ENCODE peak calls at places on chromosomes 1 and 21, in six cellular contexts. F, J, H, G, T and P are unnamed samples.
A peak's percentile ranks its signal among the peaks of the same experiment; 100 is the strongest.

GRCh38 chr1:21703318-21703963 is 34.3 kb upstream of the RAP1GAP start:
- DNase-seq in T (no peak), H (no peak), G (peak; percentile 7), F (no peak), J (no peak), P (no peak)

GRCh38 chr21:37763298-37763697 is 153.0 kb downstream of the KCNJ6 start:
- DNase-seq in F (no peak), H (no peak), G (no peak), J (no peak), T (no peak), P (no peak)

GRCh38 chr1:168304865-168305264 is 24.2 kb downstream of the TBX19 start:
- DNase-seq in F (no peak), J (no peak), H (no peak), T (no peak), G (no peak), P (no peak)

GRCh38 chr1:47384083-47384482 is 32.0 kb upstream of the FOXE3 start:
- DNase-seq in H (no peak), T (no peak), G (no peak), F (no peak), J (no peak), P (no peak)

GRCh38 chr1:152448095-152448494 is 34.0 kb upstream of the CRNN start:
- DNase-seq in F (no peak), H (no peak), J (no peak), T (no peak), G (no peak), P (no peak)

GRCh38 chr1:48051466-48052126 is 54.4 kb upstream of the TRABD2B start:
- DNase-seq in T (no peak), F (no peak), H (no peak), J (no peak), G (no peak), P (no peak)

GRCh38 chr1:189429610-189430009 is 1048.1 kb downstream of the BRINP3 start:
- DNase-seq in J (peak; percentile 18), F (no peak), T (no peak), H (peak; percentile 1), G (peak; percentile 37), P (no peak)

GRCh38 chr1:54355931-54356679 is 50.1 kb downstream of the SSBP3 start:
- DNase-seq in F (no peak), T (no peak), G (no peak), J (peak; percentile 38), H (peak; percentile 39), P (no peak)

GRCh38 chr1:229941160-229941559 is 125.9 kb upstream of the GALNT2 start:
- DNase-seq in F (no peak), G (no peak), T (no peak), H (no peak), J (no peak), P (no peak)

GRCh38 chr1:186183219-186183618 is 191.8 kb downstream of the TPR start:
- DNase-seq in T (no peak), J (no peak), H (no peak), G (no peak), F (no peak), P (peak; percentile 26)

GRCh38 chr1:230641346-230641745 is 935 bp upstream of the COG2 start:
- DNase-seq in F (no peak), J (no peak), T (no peak), G (no peak), H (no peak), P (no peak)

GRCh38 chr1:13661539-13661938 is 38.4 kb upstream of the PRDM2 start:
- DNase-seq in J (no peak), F (no peak), G (no peak), T (no peak), H (no peak), P (no peak)

GRCh38 chr1:33348676-33349080 is 27.8 kb upstream of the A3GALT2 start:
- DNase-seq in T (no peak), J (no peak), F (peak; percentile 8), H (no peak), G (no peak), P (no peak)

GRCh38 chr1:82775402-82776000 is 974.8 kb downstream of the ADGRL2 start:
- DNase-seq in G (peak; percentile 59), H (no peak), J (no peak), F (no peak), T (no peak), P (no peak)

GRCh38 chr1:97245682-97246081 is 524.1 kb downstream of the PTBP2 start:
- DNase-seq in F (no peak), G (no peak), T (no peak), H (no peak), J (no peak), P (no peak)

GRCh38 chr21:39533545-39534226 is 79.1 kb upstream of the B3GALT5 start:
- DNase-seq in J (no peak), G (no peak), F (no peak), T (no peak), H (no peak), P (no peak)

GRCh38 chr1:23751050-23751814 is 8.0 kb downstream of the ELOA start:
- DNase-seq in F (no peak), T (no peak), H (no peak), J (peak; percentile 80), G (peak; percentile 42), P (peak; percentile 36)

GRCh38 chr1:164855930-164856329 is 296.9 kb downstream of the PBX1 start:
- DNase-seq in F (no peak), J (no peak), G (no peak), T (no peak), H (no peak), P (no peak)

GRCh38 chr1:1038694-1039093 is 18.8 kb downstream of the AGRN start:
- DNase-seq in G (no peak), J (peak; percentile 79), H (peak; percentile 62), F (no peak), T (no peak), P (no peak)

GRCh38 chr1:15106608-15107007 is 46.9 kb upstream of the TMEM51 start:
- DNase-seq in J (no peak), H (no peak), F (no peak), G (no peak), T (no peak), P (no peak)

GRCh38 chr1:25900209-25900608 is 6.0 kb downstream of the STMN1 start:
- DNase-seq in H (no peak), T (no peak), G (no peak), J (no peak), F (no peak), P (no peak)

GRCh38 chr1:50975436-50975835 is 5.4 kb downstream of the CDKN2C start:
- DNase-seq in H (no peak), F (no peak), T (no peak), G (no peak), J (no peak), P (no peak)

GRCh38 chr1:223887724-223888428 is 42.1 kb upstream of the TP53BP2 start:
- DNase-seq in H (no peak), F (no peak), T (peak; percentile 69), J (no peak), G (no peak), P (no peak)

GRCh38 chr1:232786845-232787455 is 18.3 kb upstream of the MAP10 start:
- DNase-seq in T (no peak), G (no peak), H (no peak), J (no peak), F (no peak), P (no peak)